ENCODE peak calls at places on chromosomes 12 and 14, in four cellular contexts. X, V, Q and L are unnamed samples. For H3K4me1, the result is how much of the 10 kb centered on the place peaks cover.

GRCh38 chr14:77014004-77014604 is 14.4 kb downstream of the IRF2BPL start:
- DNase-seq in X (no peak), V (no peak), Q (peak), L (peak)

GRCh38 chr14:23183076-23183475 is 384 bp downstream of the SLC7A8 start:
- DNase-seq in X (no peak), V (peak), Q (no peak), L (no peak)

GRCh38 chr14:78048120-78048519 is 122.1 kb upstream of the NRXN3 start:
- DNase-seq in X (no peak), V (no peak), Q (peak), L (no peak)

GRCh38 chr14:90599748-90600507 is 203.1 kb downstream of the CALM1 start:
- DNase-seq in X (no peak), V (peak), Q (no peak), L (no peak)

GRCh38 chr12:69154585-69155363 is 84.6 kb upstream of the CPSF6 start:
- DNase-seq in X (peak), V (peak), Q (peak), L (peak)

GRCh38 chr12:46005151-46005797 is 14.9 kb upstream of the SCAF11 start:
- DNase-seq in X (no peak), V (peak), Q (no peak), L (no peak)

GRCh38 chr14:51922624-51923023 is 62.2 kb downstream of the GNG2 start:
- DNase-seq in X (no peak), V (no peak), Q (no peak), L (peak)

GRCh38 chr12:68761901-68762630 is 16.1 kb downstream of the SLC35E3 start:
- DNase-seq in X (no peak), V (no peak), Q (no peak), L (no peak)

GRCh38 chr14:64760146-64760755 is 56.0 kb downstream of the PLEKHG3 start:
- DNase-seq in X (peak), V (peak), Q (no peak), L (peak)

GRCh38 chr12:48004941-48005749 is 869 bp upstream of the COL2A1 start:
- DNase-seq in X (no peak), V (no peak), Q (no peak), L (no peak)

GRCh38 chr14:89807151-89807550 is 147.4 kb downstream of the EFCAB11 start:
- DNase-seq in X (no peak), V (no peak), Q (no peak), L (no peak)

GRCh38 chr14:93868165-93868564 is 59.0 kb upstream of the FAM181A start:
- DNase-seq in X (no peak), V (no peak), Q (no peak), L (no peak)

GRCh38 chr12:12338528-12339168 is 11.4 kb downstream of the MANSC1 start:
- DNase-seq in X (no peak), V (peak), Q (no peak), L (no peak)

GRCh38 chr14:94365624-94366023 is 22.8 kb downstream of the SERPINA1 start:
- DNase-seq in X (no peak), V (no peak), Q (no peak), L (no peak)

GRCh38 chr12:127893875-127894635 is 372.9 kb upstream of the TMEM132C start:
- DNase-seq in X (no peak), V (peak), Q (no peak), L (no peak)

GRCh38 chr12:20370001-20370381 is 1.7 kb downstream of the PDE3A start:
- DNase-seq in X (peak), V (peak), Q (peak), L (peak)

GRCh38 chr12:58969227-58969626 is 48.9 kb upstream of the LRIG3 start:
- DNase-seq in X (no peak), V (no peak), Q (no peak), L (no peak)

GRCh38 chr12:72296389-72296788 is 24.2 kb downstream of the TRHDE start:
- DNase-seq in X (no peak), V (peak), Q (no peak), L (no peak)

GRCh38 chr14:84087986-84088531 is 1441.9 kb upstream of the FLRT2 start:
- DNase-seq in X (no peak), V (no peak), Q (no peak), L (no peak)

GRCh38 chr14:93456356-93456755 is 25.6 kb downstream of the UNC79 start:
- DNase-seq in X (no peak), V (no peak), Q (no peak), L (no peak)

GRCh38 chr12:132724506-132725220 is 14.0 kb downstream of the PGAM5 start:
- DNase-seq in X (no peak), V (no peak), Q (no peak), L (no peak)

GRCh38 chr12:78697817-78698415 is 166.7 kb upstream of the SYT1 start:
- DNase-seq in X (no peak), V (peak), Q (no peak), L (no peak)

GRCh38 chr12:50110127-50110761 is 1.8 kb upstream of the COX14 start:
- DNase-seq in X (peak), V (no peak), Q (no peak), L (peak)

GRCh38 chr12:98955284-98955683 is 310.2 kb downstream of the APAF1 start:
- DNase-seq in X (no peak), V (peak), Q (no peak), L (no peak)

GRCh38 chr12:98645572-98646067 is 530 bp downstream of the APAF1 start:
- DNase-seq in X (no peak), V (peak), Q (peak), L (no peak)

GRCh38 chr14:96318836-96319235 is 44.3 kb downstream of the ATG2B start:
- DNase-seq in X (no peak), V (no peak), Q (no peak), L (no peak)

GRCh38 chr14:21455592-21455911 is 371 bp downstream of the CHD8 start:
- DNase-seq in X (no peak), V (peak), Q (no peak), L (no peak)

GRCh38 chr14:75435473-75435872 is 7.7 kb downstream of the JDP2 start:
- DNase-seq in X (no peak), V (no peak), Q (no peak), L (no peak)

GRCh38 chr12:6821674-6822433 is at the start of gene GPR162:
- DNase-seq in X (peak), V (peak), Q (no peak), L (peak)
- H3K27ac ChIP-seq in X (peak), V (no peak), Q (peak), L (peak)

DNA sequence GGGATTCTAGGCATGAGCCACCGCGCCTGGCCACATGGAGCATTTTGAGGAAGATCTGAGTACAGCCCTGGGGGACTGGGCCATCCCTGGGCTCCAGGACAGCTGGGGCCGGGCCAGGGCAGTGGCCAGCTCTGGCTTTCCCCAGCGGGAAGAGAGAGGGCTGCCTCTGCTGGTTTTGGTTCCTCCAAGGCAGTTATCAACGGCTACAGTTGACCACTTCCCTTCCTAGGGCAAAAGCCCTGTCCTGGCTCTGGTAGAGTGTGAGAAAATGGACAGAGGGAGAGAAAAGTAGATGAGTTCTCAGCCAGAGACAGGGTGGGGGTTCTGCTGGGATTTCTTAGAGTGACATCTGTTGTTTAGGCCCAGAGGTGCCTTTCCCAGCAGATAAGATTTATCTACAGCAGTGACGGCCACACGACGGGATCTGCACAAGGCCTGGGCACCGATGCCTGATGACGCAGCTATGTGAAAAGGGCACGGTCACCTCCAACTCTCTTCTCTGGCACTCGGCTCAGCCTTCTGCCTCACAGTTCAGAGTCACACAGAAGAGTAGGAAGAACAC is 5.5 kb upstream of the HVCN1 start:
- DNase-seq in X (peak), V (no peak), Q (peak), L (peak)
- H3K4me1 ChIP-seq in X (under half), V (under half), Q (under half), L (under half)

DNA sequence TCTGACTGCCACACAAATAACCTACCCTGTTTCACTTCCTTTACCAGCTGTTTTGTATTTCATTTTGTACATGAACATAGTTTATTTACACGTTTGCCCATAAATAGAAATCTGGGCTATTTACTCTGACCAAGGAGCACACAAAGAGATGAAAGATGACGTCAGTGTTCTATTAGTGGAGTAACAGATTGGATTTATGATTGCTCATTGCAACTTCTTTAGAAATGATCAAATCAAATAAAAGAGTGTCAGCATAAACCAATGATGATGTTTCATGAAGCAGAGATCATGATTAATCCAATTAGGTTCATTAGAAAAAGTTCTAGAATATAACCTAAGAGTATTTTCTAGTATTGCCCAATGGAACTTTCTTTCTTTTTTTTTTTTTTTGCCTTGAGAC is 12.1 kb upstream of the RTL1 start:
- DNase-seq in X (no peak), V (peak), Q (no peak), L (no peak)
- H3K27ac ChIP-seq in X (no peak), V (no peak), Q (no peak), L (no peak)

DNA sequence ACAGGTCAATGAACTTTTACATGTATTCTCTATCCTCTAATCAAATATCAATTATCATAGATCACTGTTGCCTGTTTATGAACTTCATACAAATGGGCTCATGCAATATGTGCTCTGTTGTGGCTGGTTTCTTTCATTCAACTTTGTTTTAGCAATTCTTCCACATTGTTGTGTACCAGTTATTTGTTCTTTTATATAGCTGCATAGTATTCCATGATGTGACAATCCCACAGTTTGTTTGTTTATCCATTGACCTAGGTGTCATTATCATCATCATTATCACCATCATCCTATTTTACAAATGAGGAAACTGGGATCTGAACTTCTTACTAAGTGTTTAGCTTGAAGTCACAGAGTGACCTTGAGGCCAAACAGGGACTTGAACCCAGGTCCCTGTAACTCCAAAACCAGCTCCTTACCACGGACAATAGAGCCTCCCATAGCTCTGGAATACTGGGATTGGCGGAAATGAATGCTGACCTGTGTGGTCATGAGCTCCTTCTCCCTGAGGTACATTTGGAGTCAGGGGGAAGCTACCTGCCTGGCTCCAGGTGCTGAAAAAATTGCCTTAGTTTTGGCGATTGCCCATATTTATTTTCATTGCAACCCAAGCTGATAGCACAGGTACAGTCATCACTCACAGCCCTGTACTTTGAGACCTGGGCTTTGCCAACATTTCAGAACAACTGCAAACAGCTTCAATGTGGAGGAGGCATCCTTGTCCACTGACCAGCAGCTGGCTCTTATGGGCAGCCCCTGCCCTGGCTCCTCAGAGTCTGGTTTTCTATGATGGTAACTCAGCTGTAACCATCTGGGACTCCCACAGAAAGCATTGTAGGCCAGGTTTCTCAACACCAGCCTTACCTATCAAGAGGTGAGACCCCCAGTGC is 9.2 kb downstream of the ZFP36L1 start:
- DNase-seq in X (no peak), V (no peak), Q (peak), L (no peak)
- H3K4me1 ChIP-seq in X (half or more), V (half or more), Q (half or more), L (half or more)

GRCh38 chr14:91885113-91885712 is 17.9 kb upstream of the TC2N start:
- DNase-seq in X (no peak), V (no peak), Q (no peak), L (no peak)

GRCh38 chr14:91883770-91884169 is 16.4 kb upstream of the TC2N start:
- DNase-seq in X (no peak), V (peak), Q (peak), L (peak)

GRCh38 chr14:91882776-91883175 is 15.4 kb upstream of the TC2N start:
- DNase-seq in X (no peak), V (no peak), Q (no peak), L (no peak)

GRCh38 chr14:91884664-91885063 is 17.3 kb upstream of the TC2N start:
- DNase-seq in X (no peak), V (no peak), Q (no peak), L (no peak)

DNA sequence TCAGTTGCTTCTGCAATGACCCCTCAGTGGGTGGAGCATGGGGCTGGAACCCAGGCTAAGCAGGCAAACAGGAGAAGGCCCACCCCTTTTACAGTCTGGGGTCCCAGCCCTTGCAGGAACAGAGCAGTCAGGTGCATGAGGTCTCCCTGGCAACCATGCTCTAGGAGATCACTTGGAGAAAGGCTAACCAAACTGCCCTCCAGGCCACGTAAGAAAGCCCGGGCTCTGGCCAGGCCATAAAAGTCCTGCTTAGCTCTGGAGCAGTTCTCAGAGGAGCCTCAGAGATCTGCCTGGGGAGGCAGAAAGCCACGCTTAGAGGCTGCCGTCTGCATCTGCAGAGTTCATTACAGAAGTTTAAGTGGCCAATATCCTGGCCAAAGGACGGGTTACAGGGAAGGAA is 15.0 kb upstream of the TC2N start:
- DNase-seq in X (no peak), V (no peak), Q (no peak), L (no peak)
- H3K27ac ChIP-seq in X (no peak), V (no peak), Q (no peak), L (no peak)

GRCh38 chr12:106907411-106907810 is 48.3 kb upstream of the TMEM263 start:
- DNase-seq in X (no peak), V (no peak), Q (no peak), L (no peak)
- H3K4me1 ChIP-seq in X (under half), V (under half), Q (under half), L (under half)

GRCh38 chr12:21542412-21542811 is 16.3 kb downstream of the SPX start:
- DNase-seq in X (no peak), V (no peak), Q (no peak), L (no peak)

GRCh38 chr12:21539797-21540196 is 13.7 kb downstream of the SPX start:
- DNase-seq in X (no peak), V (no peak), Q (no peak), L (no peak)

GRCh38 chr12:21545557-21545956 is 19.5 kb downstream of the SPX start:
- DNase-seq in X (no peak), V (no peak), Q (no peak), L (no peak)

GRCh38 chr12:21538259-21538658 is 12.2 kb downstream of the SPX start:
- DNase-seq in X (no peak), V (no peak), Q (no peak), L (no peak)

DNA sequence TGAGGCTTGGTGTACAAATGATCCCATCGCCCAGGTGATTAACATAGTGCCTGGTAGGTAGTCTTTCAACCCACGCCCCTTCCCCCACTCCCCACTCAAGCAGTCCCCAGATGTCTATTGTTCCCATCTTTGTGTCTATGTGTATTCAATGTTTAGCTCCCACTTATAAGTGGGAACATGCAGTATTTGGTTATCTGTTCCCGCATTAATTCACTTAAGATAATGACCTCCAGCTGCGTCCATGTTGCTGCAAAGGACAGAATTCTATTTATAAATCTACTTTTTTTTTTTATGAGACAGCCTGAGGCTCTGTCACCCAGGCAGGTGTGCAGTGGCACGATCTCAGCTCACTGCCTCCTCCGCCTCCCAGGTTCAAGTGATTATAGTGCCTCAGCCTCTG is 15.7 kb downstream of the SPX start:
- DNase-seq in X (no peak), V (no peak), Q (no peak), L (no peak)
- H3K27ac ChIP-seq in X (no peak), V (no peak), Q (no peak), L (no peak)

GRCh38 chr14:71541271-71541670 is 391.0 kb upstream of the RGS6 start:
- DNase-seq in X (no peak), V (no peak), Q (no peak), L (no peak)

GRCh38 chr14:71538949-71539659 is 393.1 kb upstream of the RGS6 start:
- DNase-seq in X (no peak), V (peak), Q (no peak), L (no peak)

GRCh38 chr14:71538288-71538687 is 393.9 kb upstream of the RGS6 start:
- DNase-seq in X (no peak), V (no peak), Q (no peak), L (no peak)

GRCh38 chr14:71541973-71542730 is 390.1 kb upstream of the RGS6 start:
- DNase-seq in X (no peak), V (no peak), Q (no peak), L (no peak)

DNA sequence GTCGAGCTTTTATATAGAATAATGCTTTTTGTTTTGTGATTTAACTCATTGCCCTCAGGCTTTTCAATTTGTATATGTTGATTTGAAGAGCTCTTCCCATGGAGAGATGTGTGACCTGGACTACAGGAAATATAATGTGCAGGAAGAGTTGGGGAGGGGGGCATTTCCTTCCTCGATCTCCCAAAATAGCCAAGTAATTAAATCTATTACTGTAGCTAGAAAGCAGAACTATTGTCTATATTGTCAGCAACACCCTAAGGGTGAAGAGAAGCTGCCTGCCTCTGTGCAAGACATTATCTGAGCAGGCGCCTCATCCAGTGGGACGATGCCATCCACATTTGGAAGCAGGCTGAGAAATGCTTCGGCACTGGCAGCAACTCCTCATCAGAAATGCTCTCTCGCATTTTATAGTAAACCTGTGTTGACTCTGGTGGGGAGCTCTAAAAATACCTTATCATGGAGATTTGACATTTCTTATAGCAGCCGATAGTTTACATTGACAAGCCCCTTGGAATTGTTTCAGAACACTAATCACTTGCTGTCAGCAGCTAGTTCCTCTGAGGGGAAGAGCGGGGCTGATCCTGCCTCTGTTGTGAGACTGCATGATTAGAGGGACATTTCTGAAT is 392.5 kb upstream of the RGS6 start:
- DNase-seq in X (no peak), V (no peak), Q (no peak), L (peak)
- H3K4me1 ChIP-seq in X (under half), V (under half), Q (under half), L (half or more)